ENCODE peak calls at places on chromosome 21, in four cellular contexts. Y is kidney epithelial cell, D is astrocyte of the spinal cord, M is DND-41. T is an unnamed sample.

GRCh38 chr21:15687208-15687607 is 42.6 kb upstream of the USP25 start:
- DNase-seq in Y (no peak), M (no peak), D (no peak), T (no peak)

GRCh38 chr21:31151682-31152081 is 113.4 kb upstream of the KRTAP19-8 start:
- DNase-seq in M (no peak), Y (no peak), D (no peak), T (no peak)

GRCh38 chr21:41121785-41122415 is 46.1 kb upstream of the BACE2 start:
- DNase-seq in M (peak), D (peak), Y (peak), T (peak)

GRCh38 chr21:25370311-25370744 is 237.0 kb downstream of the MRPL39 start:
- DNase-seq in M (no peak), D (peak), Y (peak), T (peak)

GRCh38 chr21:31332525-31332924 is 11.5 kb downstream of the TIAM1 start:
- DNase-seq in D (no peak), Y (no peak), M (no peak), T (no peak)

GRCh38 chr21:38696617-38697016 is 109.1 kb upstream of the ETS2 start:
- DNase-seq in D (no peak), Y (no peak), M (no peak), T (no peak)

GRCh38 chr21:17925000-17925610 is 105.9 kb upstream of the C21orf91 start:
- DNase-seq in Y (no peak), M (peak), D (peak), T (no peak)

GRCh38 chr21:46329796-46330195 is 5.8 kb downstream of the PCNT start:
- DNase-seq in M (no peak), D (no peak), Y (no peak), T (no peak)

GRCh38 chr21:15850645-15851044 is 120.9 kb downstream of the USP25 start:
- DNase-seq in M (no peak), D (peak), Y (no peak), T (no peak)

GRCh38 chr21:45391743-45392079 is 13.3 kb upstream of the COL18A1 start:
- DNase-seq in Y (no peak), M (no peak), D (no peak), T (no peak)

GRCh38 chr21:45513003-45513706 is 29.1 kb downstream of the SLC19A1 start:
- DNase-seq in M (no peak), D (no peak), Y (peak), T (no peak)

GRCh38 chr21:16363563-16363962 is 633.8 kb downstream of the USP25 start:
- DNase-seq in M (no peak), D (no peak), Y (no peak), T (no peak)

GRCh38 chr21:45598109-45598508 is 45.4 kb upstream of the PCBP3 start:
- DNase-seq in M (no peak), Y (no peak), D (no peak), T (no peak)

GRCh38 chr21:29155118-29155932 is 24.9 kb downstream of the MAP3K7CL start:
- DNase-seq in M (no peak), Y (no peak), D (peak), T (peak)

GRCh38 chr21:28959367-28960099 is 33.1 kb downstream of the LTN1 start:
- DNase-seq in D (peak), Y (peak), M (no peak), T (peak)

GRCh38 chr21:46117586-46118304 is 19.8 kb downstream of the COL6A2 start:
- DNase-seq in D (no peak), M (no peak), Y (no peak), T (no peak)

GRCh38 chr21:32321480-32321879 is 22.8 kb downstream of the MRAP start:
- DNase-seq in M (no peak), D (no peak), Y (no peak), T (no peak)

GRCh38 chr21:24938592-24938991 is 668.7 kb downstream of the MRPL39 start:
- DNase-seq in D (no peak), M (no peak), Y (no peak), T (no peak)

GRCh38 chr21:46621457-46622182 is 13.9 kb upstream of the PRMT2 start:
- DNase-seq in Y (no peak), D (peak), M (no peak), T (no peak)

GRCh38 chr21:40049959-40050290 is 182.7 kb downstream of the PCP4 start:
- DNase-seq in M (no peak), Y (no peak), D (no peak), T (no peak)

GRCh38 chr21:25385912-25386474 is 221.3 kb downstream of the MRPL39 start:
- DNase-seq in M (no peak), Y (peak), D (peak), T (peak)

GRCh38 chr21:45874716-45875415 is 106.7 kb upstream of the COL6A1 start:
- DNase-seq in M (no peak), Y (peak), D (peak), T (peak)

GRCh38 chr21:39159342-39160063 is 23.7 kb downstream of the PSMG1 start:
- DNase-seq in Y (no peak), M (no peak), D (no peak), T (no peak)

GRCh38 chr21:45981154-45981606 is 390 bp upstream of the COL6A1 start:
- DNase-seq in D (peak), M (peak), Y (no peak), T (peak)

GRCh38 chr21:37758997-37759396 is 157.3 kb downstream of the KCNJ6 start:
- DNase-seq in M (peak), Y (no peak), D (peak), T (peak)

GRCh38 chr21:46098303-46099141 is 610 bp downstream of the COL6A2 start:
- DNase-seq in Y (no peak), M (no peak), D (no peak), T (no peak)

GRCh38 chr21:21200939-21201610 is 202.9 kb downstream of the NCAM2 start:
- DNase-seq in Y (no peak), M (peak), D (no peak), T (no peak)

GRCh38 chr21:36150192-36150711 is 6.4 kb upstream of the DOP1B start:
- DNase-seq in D (peak), Y (no peak), M (peak), T (peak)

GRCh38 chr21:20802201-20802600 is 196.0 kb upstream of the NCAM2 start:
- DNase-seq in D (no peak), Y (no peak), M (no peak), T (no peak)

GRCh38 chr21:37877171-37877570 is 39.1 kb downstream of the KCNJ6 start:
- DNase-seq in M (no peak), D (peak), Y (no peak), T (peak)

GRCh38 chr21:14836950-14837349 is 227.8 kb downstream of the NRIP1 start:
- DNase-seq in Y (no peak), D (peak), M (no peak), T (no peak)

GRCh38 chr21:36255650-36256047 is 64.3 kb upstream of the MORC3 start:
- DNase-seq in M (no peak), Y (no peak), D (no peak), T (no peak)

GRCh38 chr21:28142692-28143091 is 850.0 kb downstream of the LTN1 start:
- DNase-seq in M (no peak), Y (peak), D (peak), T (no peak)

GRCh38 chr21:38263493-38263892 is 6.7 kb downstream of the KCNJ15 start:
- DNase-seq in D (peak), Y (no peak), M (no peak), T (no peak)

GRCh38 chr21:45536301-45537081 is 5.7 kb downstream of the SLC19A1 start:
- DNase-seq in Y (no peak), D (no peak), M (no peak), T (no peak)

GRCh38 chr21:15034126-15034848 is 30.5 kb downstream of the NRIP1 start:
- DNase-seq in M (no peak), Y (no peak), D (peak), T (peak)

GRCh38 chr21:34129971-34130597 is 56.7 kb downstream of the MRPS6 start:
- DNase-seq in M (peak), Y (no peak), D (no peak), T (no peak)
- H3K4me3 ChIP-seq in M (no peak), Y (no peak), D (no peak), T (no peak)

GRCh38 chr21:44253832-44254700 is 7.6 kb downstream of the DNMT3L start:
- DNase-seq in Y (no peak), M (no peak), D (no peak), T (no peak)
- TF ChIP-seq CTCF in Y (no peak), M (no peak), D (no peak), T (no peak)

GRCh38 chr21:42398130-42398394 is 2.2 kb upstream of the TMPRSS3 start:
- DNase-seq in Y (no peak), D (no peak), M (no peak), T (no peak)

GRCh38 chr21:42395302-42395701 is 550 bp downstream of the TMPRSS3 start:
- DNase-seq in M (no peak), D (no peak), Y (no peak), T (no peak)

GRCh38 chr21:42395910-42396625 is at the start of gene TMPRSS3:
- DNase-seq in M (no peak), Y (no peak), D (no peak), T (no peak)

GRCh38 chr21:42398414-42399030 is 2.7 kb upstream of the TMPRSS3 start:
- DNase-seq in D (no peak), M (no peak), Y (no peak), T (no peak)

GRCh38 chr21:42397291-42398129 is 1.7 kb upstream of the TMPRSS3 start:
- DNase-seq in D (no peak), M (no peak), Y (no peak), T (no peak)
- H3K4me3 ChIP-seq in D (no peak), M (no peak), Y (no peak), T (no peak)

DNA sequence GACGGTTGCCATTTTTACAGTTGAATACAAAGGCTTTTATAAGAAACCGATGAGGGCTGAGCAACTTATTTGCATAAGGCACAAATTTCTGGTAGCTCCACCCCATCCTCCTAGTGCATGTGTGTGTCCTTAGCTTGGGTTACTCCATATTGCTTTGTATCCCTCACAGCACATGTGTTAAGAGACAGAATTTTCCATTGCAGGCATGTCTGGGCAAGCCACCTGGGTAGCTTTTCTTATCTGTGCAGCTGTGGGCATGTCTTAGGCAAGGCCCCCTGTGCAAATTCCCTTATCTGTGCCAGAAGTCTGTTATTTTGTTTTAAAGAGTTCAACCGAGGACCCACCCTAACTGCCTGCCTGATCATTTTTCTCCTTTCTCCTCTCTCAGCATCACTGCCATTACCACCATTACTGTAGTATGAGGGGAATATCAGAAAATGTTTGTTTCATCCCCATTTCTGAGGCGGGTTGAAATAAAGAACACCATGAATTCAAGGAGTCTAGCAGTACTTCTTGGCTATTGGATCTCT is 131.9 kb downstream of the CYYR1 start:
- DNase-seq in Y (no peak), D (no peak), M (no peak), T (no peak)
- TF ChIP-seq CTCF in Y (no peak), D (no peak), M (no peak), T (no peak)

GRCh38 chr21:34882719-34883131 is 166.4 kb downstream of the RUNX1 start:
- DNase-seq in D (peak), Y (no peak), M (no peak), T (no peak)

GRCh38 chr21:34883501-34884271 is 165.4 kb downstream of the RUNX1 start:
- DNase-seq in Y (no peak), D (peak), M (no peak), T (no peak)

GRCh38 chr21:34880401-34880800 is 168.7 kb downstream of the RUNX1 start:
- DNase-seq in M (no peak), Y (no peak), D (no peak), T (no peak)

GRCh38 chr21:34881894-34882371 is 167.2 kb downstream of the RUNX1 start:
- DNase-seq in D (peak), Y (no peak), M (no peak), T (no peak)

GRCh38 chr21:34881421-34881820 is 167.7 kb downstream of the RUNX1 start:
- DNase-seq in M (no peak), D (peak), Y (no peak), T (no peak)
- H3K4me3 ChIP-seq in M (no peak), D (peak), Y (no peak), T (peak)

T was measured in astrocyte of the cerebellum.